ENCODE peak calls at places on chromosomes 7 and 10, in six cellular contexts. Y is H7, X is OCI-M1, V is GM23248, B is occipital lobe, D is NCI-H524 treated with DMSO at 0.1 percent for 48 hours. H is an unnamed sample.

GRCh38 chr10:73182568-73182967 is 14.6 kb downstream of the FAM149B1 start:
- DNase-seq in V (peak; percentile 62), X (no peak), Y (no peak), B (no peak), D (no peak), H (no peak)

GRCh38 chr10:843703-844102 is 87.8 kb downstream of the LARP4B start:
- DNase-seq in X (no peak), B (no peak), V (peak; percentile 10), Y (no peak), D (no peak), H (no peak)

GRCh38 chr10:71712170-71712569 is 7.4 kb downstream of the C10orf105 start:
- DNase-seq in B (no peak), D (no peak), X (no peak), V (no peak), Y (no peak), H (no peak)

GRCh38 chr10:97713351-97713827 is at the start of gene MARVELD1:
- DNase-seq in B (no peak), X (peak; percentile 64), D (no peak), Y (peak; percentile 93), V (peak; percentile 79), H (no peak)

GRCh38 chr7:38335490-38336135 is 62.2 kb upstream of the TARP start:
- DNase-seq in V (peak; percentile 89), B (peak; percentile 72), D (no peak), X (peak; percentile 95), Y (peak; percentile 73), H (peak; percentile 57)

GRCh38 chr10:21517134-21517982 is 8.1 kb downstream of the SKIDA1 start:
- DNase-seq in X (peak; percentile 65), Y (peak; percentile 89), D (no peak), V (peak; percentile 76), B (peak; percentile 65), H (peak; percentile 48)

GRCh38 chr7:157471259-157472125 is 134.7 kb downstream of the DNAJB6 start:
- DNase-seq in V (no peak), B (peak; percentile 63), D (no peak), X (no peak), Y (peak; percentile 34), H (no peak)

GRCh38 chr7:151238190-151238810 is 6.0 kb downstream of the CHPF2 start:
- DNase-seq in Y (peak; percentile 55), B (no peak), D (no peak), V (no peak), X (no peak), H (no peak)